ENCODE peak calls at places on chromosomes 1 and 21, in four cellular contexts. One of them, this sample, is unnamed.

GRCh38 chr1:153333902-153334301 is 14.7 kb downstream of the PGLYRP4 start:
- DNase-seq in HT-29: no peak
- DNase-seq in activated CD8-positive, alpha-beta memory T cell treated with anti-CD3 and anti-CD28 coated beads, Interleukin-2, amount 50 U/mL, for 4 hours: no peak
- DNase-seq in NCI-H345: no peak
- DNase-seq in this sample: no peak

GRCh38 chr1:72412286-72412685 is 129.9 kb upstream of the NEGR1 start:
- DNase-seq in HT-29: no peak
- DNase-seq in activated CD8-positive, alpha-beta memory T cell treated with anti-CD3 and anti-CD28 coated beads, Interleukin-2, amount 50 U/mL, for 4 hours: no peak
- DNase-seq in NCI-H345: no peak
- DNase-seq in this sample: no peak

GRCh38 chr1:64663654-64664053 is 81.2 kb upstream of the RAVER2 start:
- DNase-seq in HT-29: no peak
- DNase-seq in activated CD8-positive, alpha-beta memory T cell treated with anti-CD3 and anti-CD28 coated beads, Interleukin-2, amount 50 U/mL, for 4 hours: no peak
- DNase-seq in NCI-H345: peak; percentile 80
- DNase-seq in this sample: no peak

GRCh38 chr1:183144752-183145151 is 41.3 kb upstream of the LAMC2 start:
- DNase-seq in HT-29: no peak
- DNase-seq in activated CD8-positive, alpha-beta memory T cell treated with anti-CD3 and anti-CD28 coated beads, Interleukin-2, amount 50 U/mL, for 4 hours: no peak
- DNase-seq in NCI-H345: no peak
- DNase-seq in this sample: peak; percentile 90

GRCh38 chr1:42484382-42484781 is 21.3 kb downstream of the CCDC30 start:
- DNase-seq in HT-29: no peak
- DNase-seq in activated CD8-positive, alpha-beta memory T cell treated with anti-CD3 and anti-CD28 coated beads, Interleukin-2, amount 50 U/mL, for 4 hours: no peak
- DNase-seq in NCI-H345: no peak
- DNase-seq in this sample: no peak

GRCh38 chr1:210373878-210374599 is 45.3 kb downstream of the HHAT start:
- DNase-seq in HT-29: peak; percentile 96
- DNase-seq in activated CD8-positive, alpha-beta memory T cell treated with anti-CD3 and anti-CD28 coated beads, Interleukin-2, amount 50 U/mL, for 4 hours: peak; percentile 47
- DNase-seq in NCI-H345: peak; percentile 21
- DNase-seq in this sample: peak; percentile 87

GRCh38 chr21:46266946-46267345 is 18.5 kb downstream of the MCM3AP start:
- DNase-seq in HT-29: no peak
- DNase-seq in activated CD8-positive, alpha-beta memory T cell treated with anti-CD3 and anti-CD28 coated beads, Interleukin-2, amount 50 U/mL, for 4 hours: no peak
- DNase-seq in NCI-H345: no peak
- DNase-seq in this sample: no peak

GRCh38 chr1:170461762-170462384 is 70.1 kb upstream of the GORAB start:
- DNase-seq in HT-29: no peak
- DNase-seq in activated CD8-positive, alpha-beta memory T cell treated with anti-CD3 and anti-CD28 coated beads, Interleukin-2, amount 50 U/mL, for 4 hours: no peak
- DNase-seq in NCI-H345: no peak
- DNase-seq in this sample: peak; percentile 22

GRCh38 chr1:67735806-67736627 is 51.0 kb downstream of the GADD45A start:
- DNase-seq in HT-29: peak; percentile 80
- DNase-seq in activated CD8-positive, alpha-beta memory T cell treated with anti-CD3 and anti-CD28 coated beads, Interleukin-2, amount 50 U/mL, for 4 hours: peak; percentile 16
- DNase-seq in NCI-H345: peak; percentile 53
- DNase-seq in this sample: peak; percentile 29

GRCh38 chr1:212500351-212500750 is 67.6 kb downstream of the NENF start:
- DNase-seq in HT-29: no peak
- DNase-seq in activated CD8-positive, alpha-beta memory T cell treated with anti-CD3 and anti-CD28 coated beads, Interleukin-2, amount 50 U/mL, for 4 hours: no peak
- DNase-seq in NCI-H345: no peak
- DNase-seq in this sample: no peak

GRCh38 chr21:43820466-43820865 is 31.1 kb downstream of the RRP1 start:
- DNase-seq in HT-29: no peak
- DNase-seq in activated CD8-positive, alpha-beta memory T cell treated with anti-CD3 and anti-CD28 coated beads, Interleukin-2, amount 50 U/mL, for 4 hours: no peak
- DNase-seq in NCI-H345: no peak
- DNase-seq in this sample: no peak

GRCh38 chr1:6249732-6250689 is 6.0 kb downstream of the HES3 start:
- DNase-seq in HT-29: no peak
- DNase-seq in activated CD8-positive, alpha-beta memory T cell treated with anti-CD3 and anti-CD28 coated beads, Interleukin-2, amount 50 U/mL, for 4 hours: no peak
- DNase-seq in NCI-H345: no peak
- DNase-seq in this sample: no peak

GRCh38 chr1:116066868-116067563 is 44.2 kb upstream of the MAB21L3 start:
- DNase-seq in HT-29: no peak
- DNase-seq in activated CD8-positive, alpha-beta memory T cell treated with anti-CD3 and anti-CD28 coated beads, Interleukin-2, amount 50 U/mL, for 4 hours: no peak
- DNase-seq in NCI-H345: no peak
- DNase-seq in this sample: no peak

GRCh38 chr1:168623003-168623828 is 46.8 kb downstream of the XCL1 start:
- DNase-seq in HT-29: peak; percentile 59
- DNase-seq in activated CD8-positive, alpha-beta memory T cell treated with anti-CD3 and anti-CD28 coated beads, Interleukin-2, amount 50 U/mL, for 4 hours: no peak
- DNase-seq in NCI-H345: no peak
- DNase-seq in this sample: peak; percentile 79

This sample was measured in MV-4-11.